ENCODE peak calls at places on chromosomes 7 and 10, in four cellular contexts. S is HepG2, R is GM12878, E is K562. Z is an unnamed sample.

GRCh38 chr7:81833401-81833800 is 63.6 kb upstream of the HGF start:
- DNase-seq in S (no peak), R (no peak), E (no peak), Z (no peak)

GRCh38 chr7:112938895-112939588 is 147.6 kb downstream of the GPR85 start:
- DNase-seq in R (no peak), E (peak), S (peak), Z (peak)

GRCh38 chr7:1906988-1907745 is 237.1 kb downstream of the ELFN1 start:
- DNase-seq in R (no peak), E (no peak), S (no peak), Z (no peak)

GRCh38 chr7:106057962-106058901 is 53.9 kb downstream of the SYPL1 start:
- DNase-seq in S (peak), R (peak), E (no peak), Z (no peak)

GRCh38 chr7:44072364-44073231 is 7.2 kb upstream of the PGAM2 start:
- DNase-seq in S (peak), R (no peak), E (peak), Z (peak)

GRCh38 chr7:107049971-107050532 is 5.5 kb downstream of the PRKAR2B start:
- DNase-seq in R (no peak), E (no peak), S (no peak), Z (no peak)

GRCh38 chr7:112908106-112908505 is 117.9 kb upstream of the TMEM168 start:
- DNase-seq in S (no peak), E (no peak), R (no peak), Z (no peak)

GRCh38 chr7:43071604-43072003 is 40.8 kb upstream of the HECW1 start:
- DNase-seq in E (peak), R (no peak), S (no peak), Z (peak)

GRCh38 chr7:129069021-129069420 is 14.1 kb upstream of the TNPO3 start:
- DNase-seq in E (no peak), S (no peak), R (no peak), Z (no peak)

GRCh38 chr10:101655581-101655980 is 39.4 kb downstream of the FBXW4 start:
- DNase-seq in S (no peak), E (no peak), R (no peak), Z (no peak)

GRCh38 chr10:22550732-22551131 is 163.6 kb downstream of the PIP4K2A start:
- DNase-seq in R (no peak), S (peak), E (peak), Z (peak)
- TF ChIP-seq ETV6 in R (no peak), S (no peak), E (no peak), Z (no peak)

DNA sequence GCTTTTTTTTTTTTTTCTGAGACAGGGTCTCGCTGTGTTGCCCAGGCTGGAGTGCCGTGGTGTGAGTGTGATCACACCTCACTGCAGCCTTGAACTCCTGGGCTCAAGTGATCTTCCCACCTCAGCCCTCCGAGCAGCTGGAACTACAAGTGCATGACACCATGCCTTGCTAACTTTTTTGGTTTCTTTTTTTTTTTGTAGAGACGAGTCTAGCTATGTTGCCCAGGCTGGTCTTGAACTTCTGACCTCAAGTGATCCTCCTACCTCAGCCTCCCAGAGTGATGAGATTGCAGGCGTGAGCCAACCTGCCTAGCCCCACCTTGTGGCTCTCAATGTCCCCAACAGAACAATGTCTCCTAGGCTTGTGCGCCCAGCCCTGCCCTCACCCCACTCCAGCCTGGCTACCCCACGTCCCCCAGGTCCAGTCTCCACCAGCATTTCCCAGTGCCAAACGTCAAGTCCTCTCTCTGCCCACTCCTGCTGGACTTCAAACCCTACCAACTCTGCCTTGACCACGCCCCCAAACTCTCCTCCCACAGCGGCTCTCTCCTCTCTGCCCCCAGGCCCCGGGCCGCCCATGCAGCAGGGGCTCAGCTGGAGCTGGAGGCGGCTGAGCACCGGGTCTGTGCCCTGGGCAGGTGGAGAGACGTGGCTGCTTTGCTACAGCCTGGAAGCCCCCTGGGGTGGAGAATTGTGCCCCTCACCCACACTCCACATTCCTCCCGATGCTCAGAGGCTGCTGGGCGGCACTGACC is 18.9 kb downstream of the BHLHA15 start:
- DNase-seq in E (no peak), R (no peak), S (peak), Z (no peak)
- TF ChIP-seq ETV6 in E (no peak), R (no peak), S (no peak), Z (no peak)

DNA sequence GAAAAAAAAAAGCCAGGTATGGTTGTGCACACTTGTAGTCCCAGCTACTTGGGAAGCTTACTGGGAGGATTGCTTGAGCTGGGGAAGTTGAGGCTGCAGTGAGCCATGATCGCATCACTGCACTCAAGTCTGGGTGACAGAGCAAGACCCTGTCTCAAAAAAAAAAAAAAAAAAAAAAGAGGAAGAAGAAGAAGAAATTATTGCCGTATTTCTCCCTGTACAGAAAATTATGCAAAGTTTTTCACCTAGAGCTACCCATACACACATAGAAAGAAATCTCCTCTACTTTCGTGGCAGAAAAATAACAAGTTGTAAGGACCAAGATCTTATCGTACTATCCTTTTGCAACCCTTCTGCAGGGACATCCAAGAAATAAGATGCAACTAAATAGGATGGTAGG is 25.5 kb downstream of the AKR1B1 start:
- DNase-seq in R (no peak), E (no peak), S (no peak), Z (no peak)
- TF ChIP-seq ETV6 in R (no peak), E (no peak), S (no peak), Z (no peak)

GRCh38 chr7:48522692-48523091 is 351.4 kb downstream of the ABCA13 start:
- DNase-seq in E (no peak), S (no peak), R (no peak), Z (no peak)

GRCh38 chr7:48525726-48526374 is 354.6 kb downstream of the ABCA13 start:
- DNase-seq in R (no peak), S (no peak), E (no peak), Z (no peak)

GRCh38 chr7:48526375-48526732 is 355.1 kb downstream of the ABCA13 start:
- DNase-seq in E (no peak), R (no peak), S (no peak), Z (no peak)

DNA sequence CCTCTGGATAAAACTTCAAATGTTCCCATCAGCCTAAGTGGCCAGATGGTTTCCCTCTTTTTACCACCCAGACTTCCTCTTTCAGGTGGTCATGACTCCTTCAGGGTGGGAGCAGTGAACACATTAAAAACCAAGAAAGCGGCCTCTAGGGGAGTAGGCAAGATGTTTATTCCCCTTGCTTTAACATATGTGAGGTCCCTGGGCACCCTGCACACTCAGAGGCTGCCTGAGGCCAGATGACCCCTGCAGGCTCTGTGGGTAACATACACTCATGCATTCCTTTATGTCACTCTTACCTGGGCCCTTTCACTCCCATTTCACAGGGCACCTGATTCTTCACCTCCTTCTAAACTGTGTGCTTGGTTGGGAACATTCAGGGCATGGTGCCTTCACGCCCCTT is 357.4 kb downstream of the ABCA13 start:
- DNase-seq in E (no peak), S (no peak), R (no peak), Z (peak)
- TF ChIP-seq ETV6 in E (no peak), S (no peak), R (no peak), Z (no peak)

DNA sequence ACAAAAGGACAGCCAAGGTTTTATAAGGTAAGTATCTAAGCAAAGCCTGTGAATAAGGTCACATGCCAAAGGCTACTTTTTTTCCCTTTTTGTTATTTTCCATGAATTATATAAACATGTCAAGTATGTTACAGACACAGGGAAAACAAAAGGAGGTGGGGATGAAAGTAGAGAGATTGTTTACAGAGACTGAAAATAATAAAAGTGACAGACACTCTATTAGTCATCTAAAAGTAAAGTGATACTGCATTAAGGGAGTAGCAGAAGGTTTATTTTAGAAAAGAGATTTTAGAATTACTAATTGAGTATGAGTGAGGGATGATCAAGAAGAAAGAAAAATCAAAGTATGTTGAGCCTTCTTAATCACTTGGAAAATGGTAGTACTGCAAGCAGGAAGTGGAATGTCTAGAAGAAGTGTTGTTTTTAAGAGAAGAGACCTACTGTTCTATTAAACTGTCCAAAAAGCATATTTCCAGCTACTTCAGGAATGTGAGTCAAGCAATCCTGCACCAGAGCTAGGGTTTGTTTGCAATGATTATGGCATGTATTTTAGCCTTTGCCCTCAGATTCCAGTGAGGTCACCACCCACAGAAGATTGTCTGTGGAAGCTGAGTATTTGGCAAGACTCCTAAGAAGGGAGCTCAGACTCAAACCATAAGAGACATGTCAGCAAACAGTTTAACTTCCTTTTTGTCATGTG is 177.9 kb upstream of the PLXDC2 start:
- DNase-seq in E (no peak), R (no peak), S (peak), Z (no peak)
- TF ChIP-seq ETV6 in E (no peak), R (no peak), S (no peak), Z (no peak)

GRCh38 chr10:127035827-127036226 is 130.6 kb downstream of the DOCK1 start:
- DNase-seq in R (no peak), E (no peak), S (no peak), Z (no peak)

GRCh38 chr10:127033116-127033515 is 127.9 kb downstream of the DOCK1 start:
- DNase-seq in R (no peak), E (no peak), S (no peak), Z (no peak)

GRCh38 chr10:127033569-127034175 is 128.4 kb downstream of the DOCK1 start:
- DNase-seq in R (no peak), E (no peak), S (peak), Z (no peak)

GRCh38 chr10:127034224-127034623 is 129.0 kb downstream of the DOCK1 start:
- DNase-seq in R (no peak), E (no peak), S (no peak), Z (no peak)

DNA sequence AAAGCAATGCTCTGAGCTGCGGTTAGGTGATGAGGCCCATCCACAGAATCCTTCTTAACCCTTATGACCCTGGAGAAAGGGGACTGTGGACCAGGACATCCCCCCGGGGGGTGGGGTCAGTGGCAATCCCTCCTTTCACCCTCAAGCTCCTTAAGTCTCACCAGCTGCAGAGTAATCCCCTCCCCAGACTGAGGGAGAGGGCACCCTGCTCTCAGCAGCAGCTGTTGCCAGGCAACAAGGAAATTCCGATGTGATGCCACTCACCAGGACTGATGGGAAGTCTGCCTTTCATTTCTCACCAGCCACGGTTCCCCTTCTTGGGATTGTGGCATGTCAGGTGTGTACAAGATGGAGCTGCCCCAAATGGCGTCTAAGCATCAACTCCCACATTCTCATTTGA is 129.6 kb downstream of the DOCK1 start:
- DNase-seq in R (no peak), E (no peak), S (no peak), Z (no peak)
- TF ChIP-seq ETV6 in R (no peak), E (no peak), S (no peak), Z (no peak)

Z was measured in WTC11.